ENCODE peak calls at places on chromosomes 7 and 10, in seven cellular contexts. One of them, this sample, is unnamed.

GRCh38 chr10:131786756-131787605 is 113.8 kb upstream of the PPP2R2D start:
- DNase-seq in transverse colon: no peak
- DNase-seq in cardiac muscle cell: peak; percentile 61
- DNase-seq in B cell: peak; percentile 41
- DNase-seq in K562: no peak
- DNase-seq in mucosa of descending colon: no peak
- DNase-seq in HFF-Myc: no peak
- DNase-seq in this sample: peak; percentile 52

GRCh38 chr10:132540456-132540855 is 2.9 kb downstream of the INPP5A start:
- DNase-seq in transverse colon: peak; percentile 13
- DNase-seq in cardiac muscle cell: no peak
- DNase-seq in B cell: no peak
- DNase-seq in K562: no peak
- DNase-seq in mucosa of descending colon: peak; percentile 29
- DNase-seq in HFF-Myc: no peak
- DNase-seq in this sample: no peak

GRCh38 chr10:36109399-36110023 is 467.4 kb upstream of the FZD8 start:
- DNase-seq in transverse colon: no peak
- DNase-seq in cardiac muscle cell: no peak
- DNase-seq in B cell: no peak
- DNase-seq in K562: no peak
- DNase-seq in mucosa of descending colon: no peak
- DNase-seq in HFF-Myc: no peak
- DNase-seq in this sample: no peak

GRCh38 chr10:60473557-60473956 is 83.9 kb upstream of the ANK3 start:
- DNase-seq in transverse colon: no peak
- DNase-seq in cardiac muscle cell: no peak
- DNase-seq in B cell: no peak
- DNase-seq in K562: no peak
- DNase-seq in mucosa of descending colon: no peak
- DNase-seq in HFF-Myc: no peak
- DNase-seq in this sample: no peak

GRCh38 chr10:5508786-5509185 is 9.4 kb upstream of the CALML5 start:
- DNase-seq in transverse colon: peak; percentile 0
- DNase-seq in cardiac muscle cell: no peak
- DNase-seq in B cell: no peak
- DNase-seq in K562: no peak
- DNase-seq in mucosa of descending colon: peak; percentile 4
- DNase-seq in HFF-Myc: no peak
- DNase-seq in this sample: no peak

GRCh38 chr10:117509573-117509972 is 33.0 kb upstream of the EMX2 start:
- DNase-seq in transverse colon: no peak
- DNase-seq in cardiac muscle cell: no peak
- DNase-seq in B cell: no peak
- DNase-seq in K562: no peak
- DNase-seq in mucosa of descending colon: no peak
- DNase-seq in HFF-Myc: no peak
- DNase-seq in this sample: no peak

GRCh38 chr7:35004531-35005096 is 32.7 kb downstream of the DPY19L1 start:
- DNase-seq in transverse colon: no peak
- DNase-seq in cardiac muscle cell: no peak
- DNase-seq in B cell: no peak
- DNase-seq in K562: peak; percentile 41
- DNase-seq in mucosa of descending colon: no peak
- DNase-seq in HFF-Myc: no peak
- DNase-seq in this sample: no peak

GRCh38 chr7:3979956-3980643 is 679.0 kb downstream of the SDK1 start:
- DNase-seq in transverse colon: no peak
- DNase-seq in cardiac muscle cell: no peak
- DNase-seq in B cell: no peak
- DNase-seq in K562: no peak
- DNase-seq in mucosa of descending colon: no peak
- DNase-seq in HFF-Myc: no peak
- DNase-seq in this sample: no peak

GRCh38 chr10:125778556-125778955 is 2.9 kb upstream of the MMP21 start:
- DNase-seq in transverse colon: no peak
- DNase-seq in cardiac muscle cell: no peak
- DNase-seq in B cell: no peak
- DNase-seq in K562: no peak
- DNase-seq in mucosa of descending colon: no peak
- DNase-seq in HFF-Myc: no peak
- DNase-seq in this sample: no peak

GRCh38 chr7:149670288-149670687 is 103.1 kb downstream of the ZNF467 start:
- DNase-seq in transverse colon: peak; percentile 16
- DNase-seq in cardiac muscle cell: peak; percentile 27
- DNase-seq in B cell: no peak
- DNase-seq in K562: no peak
- DNase-seq in mucosa of descending colon: no peak
- DNase-seq in HFF-Myc: peak; percentile 19
- DNase-seq in this sample: no peak

GRCh38 chr7:55021951-55022617 is 3.3 kb downstream of the EGFR start:
- DNase-seq in transverse colon: no peak
- DNase-seq in cardiac muscle cell: no peak
- DNase-seq in B cell: no peak
- DNase-seq in K562: no peak
- DNase-seq in mucosa of descending colon: no peak
- DNase-seq in HFF-Myc: no peak
- DNase-seq in this sample: no peak

GRCh38 chr7:33623267-33623666 is 282.1 kb upstream of the BMPER start:
- DNase-seq in transverse colon: no peak
- DNase-seq in cardiac muscle cell: no peak
- DNase-seq in B cell: no peak
- DNase-seq in K562: no peak
- DNase-seq in mucosa of descending colon: no peak
- DNase-seq in HFF-Myc: no peak
- DNase-seq in this sample: no peak

GRCh38 chr7:44769381-44770209 is 20.9 kb downstream of the ZMIZ2 start:
- DNase-seq in transverse colon: peak; percentile 44
- DNase-seq in cardiac muscle cell: no peak
- DNase-seq in B cell: peak; percentile 39
- DNase-seq in K562: no peak
- DNase-seq in mucosa of descending colon: peak; percentile 37
- DNase-seq in HFF-Myc: no peak
- DNase-seq in this sample: peak; percentile 77

GRCh38 chr7:28020302-28020940 is 160.2 kb downstream of the JAZF1 start:
- DNase-seq in transverse colon: peak; percentile 58
- DNase-seq in cardiac muscle cell: peak; percentile 78
- DNase-seq in B cell: peak; percentile 52
- DNase-seq in K562: peak; percentile 78
- DNase-seq in mucosa of descending colon: peak; percentile 61
- DNase-seq in HFF-Myc: peak; percentile 83
- DNase-seq in this sample: peak; percentile 71

GRCh38 chr7:148540041-148540738 is 50.4 kb upstream of the C7orf33 start:
- DNase-seq in transverse colon: no peak
- DNase-seq in cardiac muscle cell: no peak
- DNase-seq in B cell: no peak
- DNase-seq in K562: no peak
- DNase-seq in mucosa of descending colon: peak; percentile 31
- DNase-seq in HFF-Myc: no peak
- DNase-seq in this sample: no peak

GRCh38 chr10:122141821-122142651 is 129.1 kb upstream of the BTBD16 start:
- DNase-seq in transverse colon: no peak
- DNase-seq in cardiac muscle cell: no peak
- DNase-seq in B cell: no peak
- DNase-seq in K562: no peak
- DNase-seq in mucosa of descending colon: no peak
- DNase-seq in HFF-Myc: no peak
- DNase-seq in this sample: no peak

GRCh38 chr7:83413425-83413824 is 235.5 kb downstream of the SEMA3E start:
- DNase-seq in transverse colon: no peak
- DNase-seq in cardiac muscle cell: no peak
- DNase-seq in B cell: no peak
- DNase-seq in K562: no peak
- DNase-seq in mucosa of descending colon: no peak
- DNase-seq in HFF-Myc: no peak
- DNase-seq in this sample: no peak

GRCh38 chr7:116953372-116953726 is at the start of gene ST7:
- DNase-seq in transverse colon: peak; percentile 64
- DNase-seq in cardiac muscle cell: peak; percentile 69
- DNase-seq in B cell: peak; percentile 74
- DNase-seq in K562: no peak
- DNase-seq in mucosa of descending colon: peak; percentile 76
- DNase-seq in HFF-Myc: no peak
- DNase-seq in this sample: peak; percentile 69

GRCh38 chr7:114851406-114852025 is 70.4 kb upstream of the MDFIC start:
- DNase-seq in transverse colon: no peak
- DNase-seq in cardiac muscle cell: no peak
- DNase-seq in B cell: no peak
- DNase-seq in K562: no peak
- DNase-seq in mucosa of descending colon: no peak
- DNase-seq in HFF-Myc: no peak
- DNase-seq in this sample: no peak

GRCh38 chr7:22628112-22628511 is 98.9 kb upstream of the IL6 start:
- DNase-seq in transverse colon: no peak
- DNase-seq in cardiac muscle cell: no peak
- DNase-seq in B cell: no peak
- DNase-seq in K562: no peak
- DNase-seq in mucosa of descending colon: no peak
- DNase-seq in HFF-Myc: no peak
- DNase-seq in this sample: no peak

GRCh38 chr7:155521743-155522398 is 24.5 kb downstream of the CNPY1 start:
- DNase-seq in transverse colon: no peak
- DNase-seq in cardiac muscle cell: no peak
- DNase-seq in B cell: no peak
- DNase-seq in K562: no peak
- DNase-seq in mucosa of descending colon: no peak
- DNase-seq in HFF-Myc: no peak
- DNase-seq in this sample: no peak

GRCh38 chr10:127043312-127043711 is 138.1 kb downstream of the DOCK1 start:
- DNase-seq in transverse colon: no peak
- DNase-seq in cardiac muscle cell: no peak
- DNase-seq in B cell: no peak
- DNase-seq in K562: no peak
- DNase-seq in mucosa of descending colon: no peak
- DNase-seq in HFF-Myc: no peak
- DNase-seq in this sample: no peak

GRCh38 chr10:99841746-99842145 is 59.3 kb downstream of the ABCC2 start:
- DNase-seq in transverse colon: no peak
- DNase-seq in cardiac muscle cell: no peak
- DNase-seq in B cell: no peak
- DNase-seq in K562: no peak
- DNase-seq in mucosa of descending colon: no peak
- DNase-seq in HFF-Myc: no peak
- DNase-seq in this sample: no peak

GRCh38 chr7:82672078-82672477 is 228.5 kb upstream of the CACNA2D1 start:
- DNase-seq in transverse colon: no peak
- DNase-seq in cardiac muscle cell: no peak
- DNase-seq in B cell: no peak
- DNase-seq in K562: no peak
- DNase-seq in mucosa of descending colon: no peak
- DNase-seq in HFF-Myc: no peak
- DNase-seq in this sample: no peak

DNA sequence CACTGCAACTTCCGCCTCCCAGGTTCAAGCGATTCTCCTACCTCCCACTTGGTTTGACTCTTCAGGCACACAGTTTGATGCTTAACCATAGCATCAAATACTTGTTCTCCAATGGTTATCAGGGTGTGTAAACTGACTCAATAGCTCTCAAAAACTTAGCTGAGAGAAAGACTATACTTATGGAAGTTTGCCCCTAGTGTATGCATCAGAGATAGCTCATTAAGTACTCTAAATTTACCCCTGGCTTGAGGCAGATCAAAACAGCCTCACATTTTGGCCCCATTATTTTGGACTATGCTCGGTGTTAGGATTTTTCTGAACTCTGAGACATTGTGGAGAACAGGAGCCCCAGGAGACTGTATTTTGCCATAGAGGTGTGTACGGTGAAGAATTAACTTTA is 40.8 kb upstream of the SLC35B4 start:
- DNase-seq in transverse colon: no peak
- DNase-seq in cardiac muscle cell: no peak
- DNase-seq in B cell: no peak
- DNase-seq in K562: no peak
- DNase-seq in mucosa of descending colon: no peak
- DNase-seq in HFF-Myc: no peak
- DNase-seq in this sample: no peak
- TF ChIP-seq CTCF in transverse colon: no peak
- TF ChIP-seq CTCF in cardiac muscle cell: no peak
- TF ChIP-seq CTCF in B cell: no peak
- TF ChIP-seq CTCF in K562: peak; percentile 20
- TF ChIP-seq CTCF in mucosa of descending colon: no peak
- TF ChIP-seq CTCF in HFF-Myc: no peak
- TF ChIP-seq CTCF in this sample: no peak

GRCh38 chr7:101911011-101911799 is 93.8 kb downstream of the CUX1 start:
- DNase-seq in transverse colon: no peak
- DNase-seq in cardiac muscle cell: no peak
- DNase-seq in B cell: no peak
- DNase-seq in K562: no peak
- DNase-seq in mucosa of descending colon: no peak
- DNase-seq in HFF-Myc: no peak
- DNase-seq in this sample: no peak
- TF ChIP-seq CTCF in transverse colon: no peak
- TF ChIP-seq CTCF in cardiac muscle cell: no peak
- TF ChIP-seq CTCF in B cell: no peak
- TF ChIP-seq CTCF in K562: no peak
- TF ChIP-seq CTCF in mucosa of descending colon: no peak
- TF ChIP-seq CTCF in HFF-Myc: no peak
- TF ChIP-seq CTCF in this sample: no peak

GRCh38 chr7:77703220-77703472 is 6.9 kb downstream of the RSBN1L start:
- DNase-seq in transverse colon: no peak
- DNase-seq in cardiac muscle cell: no peak
- DNase-seq in B cell: no peak
- DNase-seq in K562: no peak
- DNase-seq in mucosa of descending colon: no peak
- DNase-seq in HFF-Myc: no peak
- DNase-seq in this sample: no peak
- TF ChIP-seq CTCF in transverse colon: no peak
- TF ChIP-seq CTCF in cardiac muscle cell: no peak
- TF ChIP-seq CTCF in B cell: no peak
- TF ChIP-seq CTCF in K562: no peak
- TF ChIP-seq CTCF in mucosa of descending colon: no peak
- TF ChIP-seq CTCF in HFF-Myc: no peak
- TF ChIP-seq CTCF in this sample: no peak

DNA sequence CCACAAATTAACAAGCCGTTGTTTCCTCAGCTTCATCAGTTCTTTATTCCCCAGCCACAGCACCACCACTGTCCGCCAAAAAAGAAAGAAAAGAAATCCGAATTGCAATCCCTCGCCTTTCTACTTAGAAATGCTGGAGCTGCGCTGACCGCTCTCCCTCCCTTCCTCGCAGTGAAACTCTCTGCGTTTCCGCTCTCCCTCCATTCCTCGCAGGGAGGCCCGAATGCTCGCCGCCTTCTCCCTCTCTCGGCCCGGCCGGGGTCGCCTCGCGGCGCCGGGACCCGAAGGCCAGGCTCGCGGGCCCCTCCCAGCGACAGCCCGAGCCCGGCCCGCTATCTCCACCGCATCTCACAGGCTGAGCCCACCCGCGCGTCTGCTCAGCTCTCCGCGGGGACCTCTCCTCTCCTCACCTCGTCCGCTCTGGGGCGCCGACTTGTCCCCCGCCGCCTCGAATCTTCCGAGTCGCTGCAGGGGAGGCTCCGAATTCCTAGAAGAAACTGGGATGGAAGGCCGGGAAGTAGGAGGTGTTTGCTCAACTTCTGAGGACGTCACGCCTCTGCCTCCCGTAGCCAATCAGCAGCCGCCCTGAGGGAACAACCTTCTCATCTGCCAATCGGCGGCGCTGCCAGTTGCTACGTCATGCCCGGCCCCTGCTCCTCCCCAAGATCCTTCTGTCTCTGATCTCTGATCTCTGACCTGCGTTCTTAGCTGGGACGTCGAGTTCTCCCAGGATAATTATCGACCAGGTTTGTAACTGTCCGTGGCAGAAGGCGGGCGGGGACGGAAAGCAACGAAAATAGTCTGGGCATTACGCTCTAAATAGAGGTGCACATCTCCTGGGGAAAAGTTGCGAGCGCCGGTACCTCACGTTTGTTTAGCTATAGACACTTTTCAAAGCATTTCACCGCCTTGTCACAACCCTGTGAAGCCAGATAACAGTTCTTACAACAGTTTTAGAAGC is at the start of gene AASS:
- DNase-seq in transverse colon: peak; percentile 95
- DNase-seq in cardiac muscle cell: peak; percentile 97
- DNase-seq in B cell: peak; percentile 88
- DNase-seq in K562: peak; percentile 55
- DNase-seq in mucosa of descending colon: peak; percentile 96
- DNase-seq in HFF-Myc: peak; percentile 81
- DNase-seq in this sample: peak; percentile 82
- TF ChIP-seq CTCF in transverse colon: no peak
- TF ChIP-seq CTCF in cardiac muscle cell: peak; percentile 14
- TF ChIP-seq CTCF in B cell: no peak
- TF ChIP-seq CTCF in K562: no peak
- TF ChIP-seq CTCF in mucosa of descending colon: no peak
- TF ChIP-seq CTCF in HFF-Myc: no peak
- TF ChIP-seq CTCF in this sample: no peak

This sample was measured in GM13976.